ENCODE peak calls at places on chromosomes 2 and 18, in six cellular contexts. O is gastrocnemius medialis, M is ascending aorta, V is pancreas, C is hepatocyte, W is HCT116. B is an unnamed sample.

GRCh38 chr2:114762986-114763385 is 320.5 kb downstream of the DPP10 start:
- DNase-seq in O (no peak), M (no peak), V (no peak), C (no peak), W (no peak), B (no peak)

GRCh38 chr2:54457326-54458023 is 1.3 kb downstream of the SPTBN1 start:
- DNase-seq in O (no peak), M (no peak), V (no peak), C (peak; percentile 30), W (no peak), B (no peak)

GRCh38 chr2:119838179-119838578 is 78.5 kb downstream of the PTPN4 start:
- DNase-seq in O (no peak), M (no peak), V (peak; percentile 20), C (no peak), W (no peak), B (no peak)

GRCh38 chr2:42100696-42101585 is 53.1 kb downstream of the PKDCC start:
- DNase-seq in O (no peak), M (no peak), V (peak; percentile 70), C (peak; percentile 76), W (no peak), B (peak; percentile 85)

GRCh38 chr18:22813648-22814328 is 119.3 kb upstream of the RBBP8 start:
- DNase-seq in O (no peak), M (no peak), V (no peak), C (peak; percentile 57), W (no peak), B (no peak)

GRCh38 chr2:11466307-11467125 is 555 bp upstream of the E2F6 start:
- DNase-seq in O (no peak), M (no peak), V (peak; percentile 31), C (no peak), W (no peak), B (no peak)

GRCh38 chr18:54734059-54734458 is 94.2 kb upstream of the RAB27B start:
- DNase-seq in O (no peak), M (no peak), V (no peak), C (peak; percentile 42), W (no peak), B (no peak)

GRCh38 chr2:2331905-2332280 is 818 bp upstream of the MYT1L start:
- DNase-seq in O (no peak), M (no peak), V (no peak), C (no peak), W (no peak), B (no peak)

GRCh38 chr2:15748736-15749323 is 157.2 kb downstream of the DDX1 start:
- DNase-seq in O (no peak), M (no peak), V (no peak), C (peak; percentile 54), W (peak; percentile 55), B (no peak)

GRCh38 chr2:113768770-113769169 is 12.3 kb upstream of the SLC35F5 start:
- DNase-seq in O (no peak), M (no peak), V (no peak), C (no peak), W (no peak), B (no peak)

GRCh38 chr2:113255140-113256070 is 23.3 kb downstream of the PAX8 start:
- DNase-seq in O (no peak), M (no peak), V (no peak), C (no peak), W (no peak), B (no peak)

GRCh38 chr2:75798624-75799023 is 87.9 kb upstream of the GCFC2 start:
- DNase-seq in O (no peak), M (no peak), V (no peak), C (no peak), W (no peak), B (no peak)

GRCh38 chr2:167492486-167492885 is 604.2 kb downstream of the XIRP2 start:
- DNase-seq in O (no peak), M (no peak), V (no peak), C (no peak), W (no peak), B (no peak)

GRCh38 chr2:66331176-66331575 is 103.7 kb upstream of the MEIS1 start:
- DNase-seq in O (no peak), M (no peak), V (no peak), C (no peak), W (no peak), B (no peak)

GRCh38 chr2:66329081-66329605 is 105.8 kb upstream of the MEIS1 start:
- DNase-seq in O (no peak), M (no peak), V (no peak), C (no peak), W (no peak), B (no peak)

GRCh38 chr2:66334237-66335054 is 100.5 kb upstream of the MEIS1 start:
- DNase-seq in O (no peak), M (no peak), V (no peak), C (no peak), W (no peak), B (no peak)
- H3K27me3 ChIP-seq in O (no peaks in the 10 kb centered on the region), M (no peaks in the 10 kb centered on the region), V (peaks cover 4% of the 10 kb centered on the region), C (no peaks in the 10 kb centered on the region), W (peaks cover 10% of the 10 kb centered on the region), B (no peaks in the 10 kb centered on the region)

DNA sequence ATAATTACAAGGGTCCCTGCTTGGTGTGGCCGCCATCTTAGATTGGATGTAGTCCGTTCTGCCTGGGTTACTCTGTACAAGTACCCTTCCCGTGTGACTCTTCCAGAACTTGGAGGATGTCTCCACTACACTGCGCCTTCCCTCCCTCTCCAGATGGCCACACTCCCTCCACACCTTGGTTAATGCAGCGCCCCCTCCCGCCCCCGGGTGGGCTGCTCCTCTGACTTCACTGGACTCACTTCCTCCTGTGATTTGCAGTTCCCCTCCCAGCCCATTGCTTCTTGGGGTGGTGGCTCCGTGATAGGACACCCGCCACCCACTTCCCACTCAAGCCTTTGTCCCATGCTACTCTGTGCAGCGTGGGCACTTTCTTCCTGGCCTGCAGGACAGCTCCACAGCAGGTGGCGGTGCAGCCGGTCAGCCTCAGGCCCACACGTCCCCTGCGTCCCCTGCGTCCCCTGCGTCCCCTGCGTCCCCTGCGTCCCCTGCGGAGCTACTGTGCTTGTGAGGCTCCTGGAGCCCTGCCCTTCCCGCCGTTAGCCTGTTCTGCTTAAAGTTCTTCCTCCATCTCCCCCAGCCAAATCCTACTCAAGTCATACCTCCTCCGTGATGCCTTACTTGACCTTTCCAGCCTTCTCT is 130.5 kb upstream of the SIX3 start:
- DNase-seq in O (no peak), M (no peak), V (no peak), C (no peak), W (no peak), B (no peak)
- H3K27me3 ChIP-seq in O (peaks cover 34% of the 10 kb centered on the region), M (no peaks in the 10 kb centered on the region), V (peaks cover 12% of the 10 kb centered on the region), C (peaks cover 72% of the 10 kb centered on the region), W (peaks cover 75% of the 10 kb centered on the region), B (no peaks in the 10 kb centered on the region)

DNA sequence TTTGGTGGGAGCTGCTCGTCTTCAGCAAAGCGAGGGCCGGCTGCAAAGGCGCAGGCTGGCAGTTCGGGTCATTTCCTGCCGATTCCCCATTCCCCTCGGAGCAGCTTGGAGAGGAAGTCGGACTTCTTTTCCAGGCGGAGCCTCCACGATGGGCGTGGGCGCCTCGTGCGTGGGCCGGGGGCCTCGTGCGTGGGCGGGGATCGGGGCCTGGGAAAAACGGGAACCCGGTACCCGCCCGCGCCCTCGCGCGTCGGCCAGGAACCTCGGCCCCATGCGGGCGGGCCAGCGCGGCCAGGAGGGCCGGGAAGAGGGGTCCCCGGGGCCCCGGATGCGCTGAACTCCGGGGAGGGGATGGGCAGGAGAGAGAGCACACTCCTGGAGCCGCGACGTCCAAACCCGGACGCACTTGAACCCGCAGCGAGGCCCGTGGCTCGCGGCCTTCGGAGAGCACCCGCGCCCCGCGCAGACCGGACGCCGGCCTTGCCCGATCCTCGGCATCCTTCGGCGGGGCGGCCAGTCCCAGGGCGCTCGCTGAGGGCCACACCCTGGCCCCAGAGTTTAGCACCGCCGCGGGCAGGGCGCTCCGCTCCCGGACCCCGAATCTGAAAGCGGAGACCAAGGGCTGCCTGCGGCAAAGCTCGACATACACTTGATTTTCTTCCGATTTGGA is 368.4 kb downstream of the MTX2 start:
- DNase-seq in O (peak; percentile 27), M (no peak), V (peak; percentile 46), C (peak; percentile 41), W (no peak), B (peak; percentile 59)
- H3K27me3 ChIP-seq in O (peaks cover 23% of the 10 kb centered on the region), M (no peaks in the 10 kb centered on the region), V (peaks cover 40% of the 10 kb centered on the region), C (peaks cover 87% of the 10 kb centered on the region), W (no peaks in the 10 kb centered on the region), B (peaks cover 4% of the 10 kb centered on the region)

GRCh38 chr2:10301946-10302478 is 692 bp upstream of the HPCAL1 start:
- DNase-seq in O (no peak), M (no peak), V (no peak), C (peak; percentile 26), W (no peak), B (peak; percentile 56)

GRCh38 chr2:10304458-10305253 is 2.0 kb downstream of the HPCAL1 start:
- DNase-seq in O (no peak), M (no peak), V (no peak), C (no peak), W (no peak), B (peak; percentile 59)

GRCh38 chr2:10302479-10303173 is at the start of gene HPCAL1:
- DNase-seq in O (peak; percentile 73), M (peak; percentile 30), V (peak; percentile 93), C (peak; percentile 95), W (peak; percentile 36), B (peak; percentile 94)

GRCh38 chr2:10303634-10304378 is 1.1 kb downstream of the HPCAL1 start:
- DNase-seq in O (no peak), M (no peak), V (peak; percentile 69), C (peak; percentile 77), W (no peak), B (peak; percentile 70)

GRCh38 chr2:10303174-10303633 is 500 bp downstream of the HPCAL1 start:
- DNase-seq in O (no peak), M (no peak), V (no peak), C (no peak), W (no peak), B (peak; percentile 60)
- H3K27me3 ChIP-seq in O (no peaks in the 10 kb centered on the region), M (no peaks in the 10 kb centered on the region), V (no peaks in the 10 kb centered on the region), C (peaks cover 3% of the 10 kb centered on the region), W (no peaks in the 10 kb centered on the region), B (no peaks in the 10 kb centered on the region)

GRCh38 chr2:237729681-237730475 is 68.7 kb upstream of the RBM44 start:
- DNase-seq in O (no peak), M (no peak), V (no peak), C (no peak), W (no peak), B (peak; percentile 29)

GRCh38 chr2:237732070-237732469 is 66.5 kb upstream of the RBM44 start:
- DNase-seq in O (no peak), M (no peak), V (no peak), C (no peak), W (no peak), B (no peak)

GRCh38 chr2:237732790-237733349 is 65.7 kb upstream of the RBM44 start:
- DNase-seq in O (peak; percentile 90), M (no peak), V (no peak), C (no peak), W (no peak), B (no peak)

GRCh38 chr2:237733677-237734300 is 64.8 kb upstream of the RBM44 start:
- DNase-seq in O (no peak), M (no peak), V (no peak), C (no peak), W (no peak), B (no peak)

GRCh38 chr2:237731663-237732062 is 66.9 kb upstream of the RBM44 start:
- DNase-seq in O (peak; percentile 57), M (no peak), V (no peak), C (peak; percentile 43), W (peak; percentile 23), B (no peak)
- H3K27me3 ChIP-seq in O (no peaks in the 10 kb centered on the region), M (no peaks in the 10 kb centered on the region), V (no peaks in the 10 kb centered on the region), C (no peaks in the 10 kb centered on the region), W (no peaks in the 10 kb centered on the region), B (no peaks in the 10 kb centered on the region)

B was measured in Peyer's patch.